ENCODE peak calls at places on chromosomes 6 and 20, in five cellular contexts. One of them, this sample, is unnamed.

GRCh38 chr20:58306421-58307261 is 2.9 kb upstream of the RAB22A start:
- DNase-seq in mammary epithelial cell: peak
- DNase-seq in ovary: no peak
- DNase-seq in fibroblast of mammary gland: peak
- DNase-seq in uterus: no peak
- DNase-seq in this sample: peak

GRCh38 chr20:47502801-47503239 is 1.1 kb downstream of the NCOA3 start:
- DNase-seq in ovary: no peak
- DNase-seq in fibroblast of mammary gland: peak
- DNase-seq in uterus: no peak
- DNase-seq in mammary epithelial cell: peak
- DNase-seq in this sample: peak

GRCh38 chr20:63541371-63541770 is 4.2 kb upstream of the PTK6 start:
- DNase-seq in uterus: no peak
- DNase-seq in ovary: no peak
- DNase-seq in fibroblast of mammary gland: no peak
- DNase-seq in mammary epithelial cell: no peak
- DNase-seq in this sample: no peak

GRCh38 chr6:159858259-159858658 is 32.5 kb upstream of the MAS1 start:
- DNase-seq in uterus: no peak
- DNase-seq in mammary epithelial cell: no peak
- DNase-seq in ovary: no peak
- DNase-seq in fibroblast of mammary gland: no peak
- DNase-seq in this sample: no peak

GRCh38 chr20:1427457-1428054 is 34.7 kb upstream of the FKBP1A start:
- DNase-seq in mammary epithelial cell: no peak
- DNase-seq in ovary: no peak
- DNase-seq in uterus: no peak
- DNase-seq in fibroblast of mammary gland: no peak
- DNase-seq in this sample: peak

GRCh38 chr6:136284909-136285308 is 4.7 kb downstream of the BCLAF1 start:
- DNase-seq in fibroblast of mammary gland: peak
- DNase-seq in uterus: no peak
- DNase-seq in ovary: no peak
- DNase-seq in mammary epithelial cell: peak
- DNase-seq in this sample: peak

GRCh38 chr20:10910535-10911239 is 236.9 kb upstream of the JAG1 start:
- DNase-seq in uterus: no peak
- DNase-seq in mammary epithelial cell: no peak
- DNase-seq in fibroblast of mammary gland: no peak
- DNase-seq in ovary: no peak
- DNase-seq in this sample: no peak

GRCh38 chr6:26033132-26033941 is 53.9 kb upstream of the HFE start:
- DNase-seq in fibroblast of mammary gland: peak
- DNase-seq in mammary epithelial cell: peak
- DNase-seq in uterus: peak
- DNase-seq in ovary: peak
- DNase-seq in this sample: peak

GRCh38 chr20:7195704-7196103 is 428.2 kb downstream of the BMP2 start:
- DNase-seq in ovary: no peak
- DNase-seq in mammary epithelial cell: peak
- DNase-seq in uterus: no peak
- DNase-seq in fibroblast of mammary gland: peak
- DNase-seq in this sample: peak

GRCh38 chr6:141963543-141964295 is 169.0 kb upstream of the GJE1 start:
- DNase-seq in fibroblast of mammary gland: peak
- DNase-seq in ovary: no peak
- DNase-seq in uterus: no peak
- DNase-seq in mammary epithelial cell: no peak
- DNase-seq in this sample: peak

GRCh38 chr20:46494077-46494476 is 19.3 kb downstream of the ZNF334 start:
- DNase-seq in uterus: no peak
- DNase-seq in mammary epithelial cell: no peak
- DNase-seq in fibroblast of mammary gland: no peak
- DNase-seq in ovary: no peak
- DNase-seq in this sample: no peak

GRCh38 chr6:159809149-159809548 is 9.1 kb downstream of the PNLDC1 start:
- DNase-seq in mammary epithelial cell: no peak
- DNase-seq in uterus: no peak
- DNase-seq in fibroblast of mammary gland: no peak
- DNase-seq in ovary: no peak
- DNase-seq in this sample: no peak

GRCh38 chr6:79668381-79668780 is 37.3 kb downstream of the SH3BGRL2 start:
- DNase-seq in fibroblast of mammary gland: no peak
- DNase-seq in uterus: no peak
- DNase-seq in ovary: no peak
- DNase-seq in mammary epithelial cell: no peak
- DNase-seq in this sample: no peak

GRCh38 chr6:149924206-149924932 is 1.4 kb upstream of the RAET1G start:
- DNase-seq in ovary: peak
- DNase-seq in uterus: no peak
- DNase-seq in fibroblast of mammary gland: no peak
- DNase-seq in mammary epithelial cell: no peak
- DNase-seq in this sample: no peak

DNA sequence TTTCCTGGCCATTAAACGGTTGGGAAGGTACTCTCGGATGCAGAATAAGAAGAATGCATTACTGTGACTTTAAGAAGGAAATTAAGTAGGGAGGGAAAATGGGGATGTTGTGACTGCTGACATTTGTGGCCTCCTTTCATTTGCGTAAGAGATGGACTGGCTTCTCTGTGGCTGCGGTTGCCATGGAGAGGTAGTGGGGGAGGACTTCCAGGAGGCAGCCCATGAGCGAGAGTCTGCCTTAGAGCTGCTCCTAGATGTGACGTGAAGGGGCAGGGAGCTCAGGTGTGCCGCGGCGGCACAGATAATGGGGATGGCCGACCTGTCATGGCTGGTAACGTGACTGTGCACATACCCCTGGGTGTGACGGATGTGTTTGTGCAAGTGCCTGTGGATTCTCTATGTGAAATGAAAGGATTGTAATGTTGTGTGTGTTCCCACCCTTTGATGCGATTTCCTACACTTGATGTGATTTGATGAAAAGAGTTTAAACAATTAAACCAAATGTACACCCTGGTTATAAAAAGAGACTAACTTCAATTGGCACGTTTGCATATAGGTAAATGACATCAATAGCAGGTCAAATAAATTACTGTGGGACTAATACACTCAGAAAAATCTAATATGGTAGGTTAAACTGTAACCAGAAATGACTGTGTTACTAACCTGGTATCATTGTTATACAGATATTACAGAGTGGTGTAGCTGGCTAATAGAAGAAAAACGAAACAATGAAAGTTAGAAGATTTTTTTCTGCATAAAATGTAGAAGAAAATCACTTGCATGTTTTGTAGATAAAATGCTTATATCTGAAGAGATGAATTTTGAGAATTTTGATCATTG is 48.9 kb downstream of the HIVEP1 start:
- DNase-seq in fibroblast of mammary gland: no peak
- DNase-seq in mammary epithelial cell: no peak
- DNase-seq in ovary: no peak
- DNase-seq in uterus: peak
- DNase-seq in this sample: no peak
- TF ChIP-seq CTCF in fibroblast of mammary gland: no peak
- TF ChIP-seq CTCF in mammary epithelial cell: no peak
- TF ChIP-seq CTCF in ovary: no peak
- TF ChIP-seq CTCF in uterus: no peak
- TF ChIP-seq CTCF in this sample: no peak

GRCh38 chr6:127317275-127318128 is 25.9 kb downstream of the ECHDC1 start:
- DNase-seq in fibroblast of mammary gland: no peak
- DNase-seq in uterus: no peak
- DNase-seq in ovary: no peak
- DNase-seq in mammary epithelial cell: no peak
- DNase-seq in this sample: no peak
- H3K4me3 ChIP-seq in fibroblast of mammary gland: no peak
- H3K4me3 ChIP-seq in uterus: no peak
- H3K4me3 ChIP-seq in ovary: no peak
- H3K4me3 ChIP-seq in mammary epithelial cell: no peak
- H3K4me3 ChIP-seq in this sample: no peak

GRCh38 chr20:3202965-3203314 is 1.5 kb downstream of the DDRGK1 start:
- DNase-seq in mammary epithelial cell: peak
- DNase-seq in ovary: no peak
- DNase-seq in fibroblast of mammary gland: no peak
- DNase-seq in uterus: no peak
- DNase-seq in this sample: no peak

GRCh38 chr20:3209023-3209945 is at the start of gene ITPA:
- DNase-seq in uterus: peak
- DNase-seq in fibroblast of mammary gland: peak
- DNase-seq in ovary: peak
- DNase-seq in mammary epithelial cell: peak
- DNase-seq in this sample: peak

GRCh38 chr20:3203315-3204123 is 963 bp downstream of the DDRGK1 start:
- DNase-seq in uterus: no peak
- DNase-seq in fibroblast of mammary gland: peak
- DNase-seq in mammary epithelial cell: peak
- DNase-seq in ovary: peak
- DNase-seq in this sample: peak

GRCh38 chr20:3199976-3200755 is 4.3 kb downstream of the DDRGK1 start:
- DNase-seq in fibroblast of mammary gland: no peak
- DNase-seq in mammary epithelial cell: no peak
- DNase-seq in uterus: no peak
- DNase-seq in ovary: no peak
- DNase-seq in this sample: no peak

GRCh38 chr20:3204124-3204794 is at the start of gene DDRGK1:
- DNase-seq in ovary: peak
- DNase-seq in fibroblast of mammary gland: peak
- DNase-seq in mammary epithelial cell: peak
- DNase-seq in uterus: peak
- DNase-seq in this sample: peak
- TF ChIP-seq CTCF in ovary: no peak
- TF ChIP-seq CTCF in fibroblast of mammary gland: no peak
- TF ChIP-seq CTCF in mammary epithelial cell: no peak
- TF ChIP-seq CTCF in uterus: no peak
- TF ChIP-seq CTCF in this sample: no peak

GRCh38 chr6:133887478-133887877 is 1.4 kb upstream of the TCF21 start:
- DNase-seq in ovary: no peak
- DNase-seq in mammary epithelial cell: no peak
- DNase-seq in uterus: no peak
- DNase-seq in fibroblast of mammary gland: no peak
- DNase-seq in this sample: no peak

GRCh38 chr6:133890941-133891813 is 2.3 kb downstream of the TCF21 start:
- DNase-seq in mammary epithelial cell: no peak
- DNase-seq in ovary: peak
- DNase-seq in fibroblast of mammary gland: peak
- DNase-seq in uterus: peak
- DNase-seq in this sample: peak

GRCh38 chr6:133891814-133892443 is 3.0 kb downstream of the TCF21 start:
- DNase-seq in fibroblast of mammary gland: no peak
- DNase-seq in mammary epithelial cell: no peak
- DNase-seq in ovary: no peak
- DNase-seq in uterus: no peak
- DNase-seq in this sample: no peak

GRCh38 chr6:133889557-133890301 is 816 bp downstream of the TCF21 start:
- DNase-seq in ovary: peak
- DNase-seq in uterus: peak
- DNase-seq in mammary epithelial cell: no peak
- DNase-seq in fibroblast of mammary gland: no peak
- DNase-seq in this sample: peak

DNA sequence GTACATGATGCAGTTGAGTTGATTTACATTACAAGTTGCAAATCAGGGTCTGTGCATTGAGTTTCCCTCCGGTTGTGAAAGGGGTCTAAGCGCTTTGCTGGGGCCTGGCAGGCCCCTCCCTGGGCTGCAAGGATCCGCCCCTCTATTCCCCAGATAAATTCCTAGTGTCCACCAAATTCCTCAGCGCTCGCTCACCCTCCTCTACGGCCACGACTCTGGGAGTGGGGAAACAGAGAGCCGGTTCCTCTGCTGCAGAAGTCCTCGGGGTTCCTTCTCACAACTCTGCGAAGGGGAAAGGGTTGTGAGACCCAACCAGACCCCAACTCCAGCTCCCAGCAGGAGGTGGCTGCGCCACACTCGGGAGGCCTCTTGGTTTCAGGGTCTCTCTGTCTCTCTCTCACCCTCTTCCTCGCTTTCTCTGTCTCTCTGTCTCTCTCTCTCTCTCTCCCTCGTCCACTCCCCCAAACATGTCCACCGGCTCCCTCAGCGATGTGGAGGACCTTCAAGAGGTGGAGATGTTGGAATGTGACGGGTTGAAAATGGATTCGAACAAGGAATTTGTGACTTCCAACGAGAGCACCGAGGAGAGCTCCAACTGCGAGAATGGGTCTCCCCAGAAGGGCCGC is at the start of gene TCF21:
- DNase-seq in fibroblast of mammary gland: no peak
- DNase-seq in uterus: peak
- DNase-seq in mammary epithelial cell: no peak
- DNase-seq in ovary: peak
- DNase-seq in this sample: peak
- H3K4me3 ChIP-seq in fibroblast of mammary gland: no peak
- H3K4me3 ChIP-seq in uterus: peak
- H3K4me3 ChIP-seq in mammary epithelial cell: no peak
- H3K4me3 ChIP-seq in ovary: peak
- H3K4me3 ChIP-seq in this sample: peak

GRCh38 chr20:17878912-17879602 is 89.5 kb downstream of the SNX5 start:
- DNase-seq in ovary: no peak
- DNase-seq in uterus: no peak
- DNase-seq in mammary epithelial cell: no peak
- DNase-seq in fibroblast of mammary gland: no peak
- DNase-seq in this sample: no peak
- TF ChIP-seq CTCF in ovary: no peak
- TF ChIP-seq CTCF in uterus: no peak
- TF ChIP-seq CTCF in mammary epithelial cell: no peak
- TF ChIP-seq CTCF in fibroblast of mammary gland: peak
- TF ChIP-seq CTCF in this sample: no peak

This sample was measured in AG10803.